ENCODE peak calls at places on chromosomes 16 and 17, in six cellular contexts. S is HCT116; C is CD8-positive, alpha-beta T cell; F is cardiac muscle cell; Z is mammary epithelial cell; B is CD4-positive, alpha-beta T cell. W is an unnamed sample. For H3K27me3, the result is how much of the 10 kb centered on the place peaks cover.

GRCh38 chr16:84068783-84069464 is 26.3 kb upstream of the SLC38A8 start:
- DNase-seq in Z (no peak), B (no peak), F (no peak), S (no peak), C (no peak), W (no peak)

GRCh38 chr17:30113213-30113612 is 3.4 kb upstream of the NSRP1 start:
- DNase-seq in Z (peak), C (no peak), F (no peak), B (no peak), S (no peak), W (no peak)

GRCh38 chr17:20268700-20269475 is 198.5 kb downstream of the LGALS9B start:
- DNase-seq in C (no peak), B (no peak), F (no peak), S (no peak), Z (no peak), W (no peak)

GRCh38 chr17:330993-331701 is 21.5 kb downstream of the RPH3AL start:
- DNase-seq in C (no peak), S (no peak), F (no peak), Z (no peak), B (peak), W (no peak)

GRCh38 chr16:23952128-23953041 is 116.6 kb downstream of the PRKCB start:
- DNase-seq in C (peak), Z (no peak), B (no peak), F (peak), S (no peak), W (peak)

GRCh38 chr17:4553669-4554068 is 1.5 kb downstream of the MYBBP1A start:
- DNase-seq in S (no peak), C (no peak), B (no peak), F (no peak), Z (no peak), W (no peak)

GRCh38 chr17:77516902-77517301 is 376.1 kb downstream of the SEC14L1 start:
- DNase-seq in Z (peak), S (no peak), C (no peak), B (no peak), F (no peak), W (peak)

GRCh38 chr17:51322390-51323029 is 62.2 kb downstream of the UTP18 start:
- DNase-seq in B (no peak), Z (peak), F (peak), C (no peak), S (peak), W (no peak)

GRCh38 chr16:15811416-15811777 is 45.4 kb downstream of the MYH11 start:
- DNase-seq in Z (no peak), B (no peak), C (no peak), S (no peak), F (no peak), W (peak)

GRCh38 chr17:32564325-32564724 is 77.5 kb downstream of the CDK5R1 start:
- DNase-seq in S (no peak), F (no peak), B (no peak), Z (peak), C (no peak), W (no peak)

GRCh38 chr16:21611178-21611545 is 11.8 kb downstream of the METTL9 start:
- DNase-seq in S (no peak), C (no peak), F (no peak), B (no peak), Z (no peak), W (no peak)

GRCh38 chr17:46821482-46822387 is 3.2 kb upstream of the WNT3 start:
- DNase-seq in B (no peak), F (no peak), S (no peak), C (no peak), Z (no peak), W (no peak)

GRCh38 chr17:41666336-41666680 is 22.4 kb upstream of the EIF1 start:
- DNase-seq in C (peak), S (no peak), B (no peak), F (no peak), Z (peak), W (peak)

GRCh38 chr16:4183258-4184037 is 58.4 kb downstream of the SRL start:
- DNase-seq in C (peak), F (peak), B (peak), Z (peak), S (peak), W (peak)
- TF ChIP-seq CTCF in C (no peak), F (no peak), B (no peak), Z (no peak), S (no peak), W (peak)

GRCh38 chr17:2749058-2749783 is at the start of gene CCDC92B:
- DNase-seq in B (no peak), C (no peak), Z (no peak), S (no peak), F (peak), W (no peak)
- H3K27me3 ChIP-seq in B (under half), C (under half), Z (under half), S (under half), F (under half), W (under half)

GRCh38 chr16:20002936-20003335 is 70.8 kb downstream of the GPR139 start:
- DNase-seq in S (no peak), C (no peak), F (no peak), B (no peak), Z (no peak), W (no peak)
- TF ChIP-seq CTCF in S (no peak), C (no peak), F (no peak), B (no peak), Z (no peak), W (no peak)

DNA sequence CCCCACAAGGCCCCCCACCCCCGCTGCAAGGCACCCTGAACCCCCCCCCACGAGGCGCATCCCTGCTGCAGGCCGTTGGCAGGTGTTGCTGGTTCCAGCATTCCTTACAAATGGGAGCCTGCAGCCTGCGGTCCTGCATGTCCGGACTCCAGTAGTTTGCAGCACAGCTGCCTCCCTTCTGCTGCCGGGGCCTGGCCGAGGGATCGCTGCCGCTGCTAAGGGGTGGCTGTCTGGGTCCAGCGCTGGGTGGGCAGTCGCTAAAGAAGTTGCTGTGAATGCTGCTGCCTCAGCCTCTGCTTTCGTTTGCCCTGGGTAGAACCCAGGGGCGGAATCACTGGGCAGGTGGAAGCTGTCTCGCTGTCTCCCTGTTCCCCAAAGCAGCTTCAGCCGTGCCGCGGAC is 11.8 kb downstream of the UTS2R start:
- DNase-seq in C (no peak), S (no peak), F (no peak), Z (no peak), B (no peak), W (no peak)
- H3K27me3 ChIP-seq in C (under half), S (under half), F (under half), Z (under half), B (under half), W (under half)

DNA sequence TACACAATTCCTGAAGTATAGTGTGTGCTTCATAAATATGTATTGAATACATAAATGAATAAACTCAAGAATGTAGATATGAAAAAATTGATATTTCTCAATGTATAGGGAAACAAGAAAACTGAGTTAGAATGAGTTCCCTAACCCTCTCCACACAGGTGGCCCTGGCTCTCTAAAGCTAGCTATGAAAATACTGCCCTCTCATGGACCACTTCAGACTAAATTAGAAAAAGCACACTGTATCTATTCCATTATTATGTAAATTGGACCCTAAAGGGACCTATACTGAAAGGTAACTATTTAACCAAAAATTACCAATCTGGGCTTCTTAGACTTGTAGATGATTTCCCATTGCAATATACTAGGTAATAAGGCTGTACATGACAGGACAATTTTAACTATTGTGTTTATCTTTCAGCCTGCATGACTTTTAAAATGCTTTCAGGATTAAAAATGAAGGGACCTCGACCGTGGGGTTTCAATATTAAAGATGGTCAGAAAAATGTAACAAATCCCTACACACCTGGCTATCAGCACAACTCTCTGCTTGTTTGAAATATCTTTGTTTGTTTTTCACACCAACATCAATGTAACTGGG is 672.5 kb upstream of the KIF2B start:
- DNase-seq in S (no peak), C (no peak), F (peak), Z (no peak), B (no peak), W (no peak)
- TF ChIP-seq CTCF in S (no peak), C (no peak), F (peak), Z (no peak), B (no peak), W (peak)

DNA sequence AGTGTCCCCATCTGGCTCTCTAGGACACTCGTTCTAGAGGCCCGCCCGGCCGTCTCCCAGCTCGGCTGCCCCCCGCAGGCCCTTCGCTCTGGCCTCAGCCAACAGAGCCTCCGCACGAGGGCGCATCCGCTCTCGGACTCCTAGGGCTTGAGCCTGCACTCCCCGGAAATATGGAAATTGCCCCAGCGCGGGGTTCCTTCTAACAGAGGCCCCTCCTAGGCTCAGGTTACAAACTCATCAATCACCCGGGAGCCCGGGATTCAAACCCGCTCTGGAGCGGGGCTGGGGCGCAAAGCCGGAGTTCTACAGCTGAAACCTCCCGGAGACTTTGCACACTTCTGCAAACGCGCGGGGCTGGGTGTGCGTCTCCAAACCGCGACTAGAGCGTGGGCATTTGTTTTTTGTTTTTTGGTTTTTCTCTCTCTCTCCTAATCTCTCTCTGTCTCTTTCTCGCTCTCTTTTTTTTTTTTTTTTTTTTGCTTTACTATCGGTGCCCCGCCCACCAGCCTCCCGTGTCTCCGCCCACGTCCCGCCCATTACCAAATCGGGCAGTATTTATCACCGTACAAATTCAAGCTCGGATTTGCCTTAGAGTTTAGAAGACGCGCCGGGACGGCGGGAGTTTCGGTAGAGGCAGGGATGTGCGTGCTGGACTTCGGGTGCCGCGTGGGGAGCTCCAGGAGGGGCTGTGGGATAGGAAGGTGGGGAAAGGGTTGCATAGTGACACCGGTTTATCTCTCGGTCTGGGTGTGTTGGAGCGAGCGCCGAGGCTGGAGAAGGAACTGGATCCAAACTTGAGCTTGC is 2.4 kb upstream of the FOXL1 start:
- DNase-seq in F (peak), C (peak), B (no peak), S (peak), Z (peak), W (peak)
- H3K27me3 ChIP-seq in F (half or more), C (under half), B (half or more), S (under half), Z (under half), W (under half)

GRCh38 chr17:81440511-81441244 is 45.4 kb downstream of the BAHCC1 start:
- DNase-seq in S (no peak), C (no peak), B (no peak), F (peak), Z (no peak), W (no peak)
- TF ChIP-seq CTCF in S (no peak), C (no peak), B (no peak), F (peak), Z (peak), W (peak)

DNA sequence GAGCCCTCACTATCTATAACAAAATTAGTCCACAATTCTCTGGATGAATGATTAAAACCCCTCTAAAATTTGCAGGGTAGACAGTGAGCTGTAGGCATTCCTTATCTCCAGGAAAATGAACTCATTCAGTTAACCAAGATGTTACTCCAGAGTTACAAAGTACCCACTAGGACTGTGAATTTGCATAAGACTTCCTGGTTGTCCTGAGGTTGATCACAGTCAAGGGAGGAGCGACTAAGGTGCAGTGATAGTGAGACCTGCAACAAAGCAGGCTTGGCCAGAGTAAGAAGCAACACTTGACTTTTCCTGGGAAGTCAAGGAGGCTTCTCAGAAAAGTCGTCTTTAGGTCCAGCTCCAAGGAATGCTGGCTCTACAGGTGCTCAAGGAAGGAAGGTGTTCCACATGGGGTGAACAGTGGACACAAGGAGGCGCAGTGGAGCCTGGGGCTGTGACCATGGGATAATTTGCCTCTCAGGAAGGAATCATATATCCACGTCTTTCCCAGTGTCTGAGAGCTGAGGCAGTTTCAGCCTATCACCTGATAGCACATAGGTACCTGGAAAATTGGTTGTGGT is 821.0 kb upstream of the EEF2KMT start:
- DNase-seq in B (no peak), S (no peak), F (no peak), C (no peak), Z (no peak), W (no peak)
- H3K27me3 ChIP-seq in B (under half), S (under half), F (under half), C (under half), Z (under half), W (under half)

GRCh38 chr17:17924857-17925250 is 47.3 kb downstream of the TOM1L2 start:
- DNase-seq in F (no peak), C (no peak), B (no peak), Z (no peak), S (no peak), W (no peak)

GRCh38 chr17:17919169-17920107 is 52.8 kb downstream of the TOM1L2 start:
- DNase-seq in C (peak), F (peak), S (peak), B (peak), Z (peak), W (peak)

GRCh38 chr17:17921192-17922082 is 50.8 kb downstream of the TOM1L2 start:
- DNase-seq in B (no peak), C (no peak), F (peak), Z (peak), S (peak), W (peak)

GRCh38 chr17:17924131-17924856 is 47.9 kb downstream of the TOM1L2 start:
- DNase-seq in Z (no peak), F (no peak), C (no peak), S (no peak), B (no peak), W (peak)

GRCh38 chr17:17922198-17922901 is 49.9 kb downstream of the TOM1L2 start:
- DNase-seq in Z (no peak), C (no peak), F (peak), B (no peak), S (no peak), W (peak)
- TF ChIP-seq CTCF in Z (no peak), C (no peak), F (no peak), B (no peak), S (no peak), W (peak)

DNA sequence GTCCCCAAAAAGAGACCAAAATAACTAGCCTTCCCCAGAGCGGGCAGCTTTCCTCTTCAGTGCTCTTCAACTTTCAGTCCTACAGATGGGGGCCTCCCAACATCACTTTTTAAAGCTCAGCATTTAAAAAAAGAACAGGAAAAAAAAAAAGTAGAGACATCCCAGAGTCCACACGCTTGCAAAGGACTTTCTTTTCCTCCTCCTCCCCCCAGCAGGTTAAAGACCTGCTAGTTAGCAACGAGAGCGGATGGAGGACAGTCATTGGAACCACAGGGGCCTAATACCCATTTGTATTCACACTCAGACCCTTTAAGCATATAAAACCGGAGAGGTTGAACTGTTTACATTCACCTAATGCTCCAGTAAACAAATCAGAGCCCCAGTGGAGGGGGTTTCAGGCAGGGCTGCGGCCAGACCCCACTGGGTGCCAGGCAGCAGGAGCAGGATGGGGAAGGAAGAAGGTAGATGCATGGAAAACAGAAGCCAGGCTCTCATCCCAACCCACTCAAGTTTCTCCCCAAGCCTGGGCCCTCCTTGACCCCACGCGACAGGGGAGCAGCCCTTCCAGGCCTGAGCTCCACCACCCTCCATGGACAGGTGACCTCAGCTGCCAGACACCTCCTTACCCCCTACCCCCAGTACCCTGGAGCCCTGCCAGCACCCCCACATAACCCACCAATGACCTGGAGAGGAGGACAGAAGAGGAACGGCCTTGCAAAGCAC is 15.2 kb downstream of the ZFHX3 start:
- DNase-seq in B (no peak), S (no peak), C (no peak), Z (no peak), F (peak), W (no peak)
- H3K27me3 ChIP-seq in B (under half), S (under half), C (under half), Z (under half), F (under half), W (under half)